ENCODE peak calls at places on chromosomes 5 and 9, in five cellular contexts. Q is IMR-90, N is mesendoderm, G is mesenchymal stem cell, V is H1. I is an unnamed sample.

GRCh38 chr5:138754699-138755057 is 1.5 kb downstream of the CTNNA1 start:
- DNase-seq in G (peak; percentile 57), V (no peak), N (no peak), Q (no peak), I (no peak)

GRCh38 chr9:131270171-131271015 is 5.9 kb downstream of the FAM78A start:
- DNase-seq in Q (no peak), V (no peak), N (no peak), G (no peak), I (no peak)

GRCh38 chr9:113479150-113479761 is 15.7 kb downstream of the RGS3 start:
- DNase-seq in N (no peak), Q (no peak), V (no peak), G (no peak), I (no peak)

GRCh38 chr5:9054322-9054721 is 491.6 kb downstream of the SEMA5A start:
- DNase-seq in G (no peak), Q (no peak), V (no peak), N (no peak), I (no peak)

GRCh38 chr9:107749787-107750444 is 260.3 kb upstream of the KLF4 start:
- DNase-seq in G (peak; percentile 87), Q (peak; percentile 96), N (peak; percentile 85), V (peak; percentile 53), I (no peak)

GRCh38 chr5:149133795-149134777 is 7.2 kb upstream of the ABLIM3 start:
- DNase-seq in N (no peak), G (peak; percentile 92), V (no peak), Q (peak; percentile 92), I (no peak)

GRCh38 chr9:119273984-119274665 is 95.1 kb downstream of the BRINP1 start:
- DNase-seq in N (no peak), G (no peak), Q (no peak), V (no peak), I (no peak)

GRCh38 chr5:56638768-56639238 is 176.5 kb upstream of the MAP3K1 start:
- DNase-seq in N (no peak), V (no peak), G (peak; percentile 9), Q (no peak), I (no peak)

GRCh38 chr5:761854-762685 is 22.5 kb downstream of the ZDHHC11B start:
- DNase-seq in N (no peak), G (no peak), Q (no peak), V (no peak), I (no peak)

GRCh38 chr9:71001780-71002386 is 119.5 kb downstream of the TRPM3 start:
- DNase-seq in G (no peak), Q (peak; percentile 25), V (no peak), N (peak; percentile 69), I (peak; percentile 18)

GRCh38 chr5:113526421-113526820 is 12.9 kb downstream of the YTHDC2 start:
- DNase-seq in G (no peak), V (no peak), Q (no peak), N (peak; percentile 28), I (peak; percentile 11)

GRCh38 chr5:151005975-151006576 is 14.3 kb upstream of the GPX3 start:
- DNase-seq in Q (peak; percentile 57), G (peak; percentile 86), N (no peak), V (no peak), I (no peak)

GRCh38 chr9:122875523-122875922 is 29.6 kb downstream of the RC3H2 start:
- DNase-seq in G (no peak), V (no peak), N (no peak), Q (no peak), I (no peak)
- H3K36me3 ChIP-seq in G (peaks cover 91% of the 10 kb centered on the region), V (peaks cover 82% of the 10 kb centered on the region), N (peaks cover 3% of the 10 kb centered on the region), Q (peaks cover 51% of the 10 kb centered on the region), I (peaks cover 99% of the 10 kb centered on the region)

DNA sequence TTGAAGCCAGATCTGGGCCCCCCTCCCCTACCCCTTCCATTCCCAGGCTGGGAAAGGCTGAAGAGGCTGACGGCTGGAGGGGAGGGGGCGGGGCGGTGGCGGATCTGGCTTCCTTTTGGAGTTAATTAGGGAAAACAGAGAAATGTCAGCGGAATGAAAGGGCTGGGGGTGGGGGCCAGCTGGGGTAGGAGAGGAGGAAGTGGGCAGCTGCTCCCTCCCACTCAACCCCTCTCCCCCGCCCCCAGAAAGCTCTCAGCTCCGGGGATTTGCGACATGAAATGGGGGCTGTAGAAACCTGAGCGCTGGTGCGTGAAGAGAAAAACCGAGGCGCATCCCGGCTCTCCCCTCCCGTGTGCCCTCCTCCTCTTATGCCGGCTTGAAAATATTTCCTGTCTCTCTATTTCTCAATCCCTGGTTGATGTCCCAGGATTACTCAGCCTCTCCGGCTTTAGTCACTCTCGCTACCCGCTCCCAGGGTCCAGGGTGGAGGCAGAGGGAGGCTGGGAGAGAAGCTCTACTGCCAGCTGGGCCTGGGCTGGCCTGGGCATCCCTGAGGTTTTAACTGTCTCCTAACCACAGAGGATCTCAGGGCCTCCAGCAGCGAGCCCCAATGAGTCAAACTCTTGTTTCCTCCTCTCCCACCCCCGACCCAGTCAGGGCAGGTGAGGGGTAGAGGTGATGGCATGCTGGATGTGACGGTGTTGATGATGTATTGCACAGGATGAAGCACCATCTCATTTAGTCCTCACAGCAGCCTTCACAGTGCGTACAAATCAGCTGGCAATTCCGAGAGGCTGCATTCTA is 20.1 kb downstream of the PCDHGC5 start:
- DNase-seq in Q (peak; percentile 97), G (peak; percentile 99), V (no peak), N (peak; percentile 87), I (peak; percentile 93)
- H3K79me1 ChIP-seq in Q (peaks cover 6% of the 10 kb centered on the region), G (peaks cover 27% of the 10 kb centered on the region), V (no peaks in the 10 kb centered on the region), N (no peaks in the 10 kb centered on the region), I (no peaks in the 10 kb centered on the region)

GRCh38 chr9:129458663-129459549 is 162.0 kb downstream of the C9orf50 start:
- DNase-seq in G (no peak), Q (no peak), N (peak; percentile 44), V (no peak), I (no peak)

GRCh38 chr9:129460323-129461261 is 160.3 kb downstream of the C9orf50 start:
- DNase-seq in V (peak; percentile 83), N (peak; percentile 100), Q (peak; percentile 98), G (peak; percentile 99), I (peak; percentile 99)

GRCh38 chr9:129458155-129458661 is 162.7 kb downstream of the C9orf50 start:
- DNase-seq in V (no peak), N (no peak), Q (no peak), G (peak; percentile 69), I (no peak)

GRCh38 chr9:129457325-129457779 is 163.5 kb downstream of the C9orf50 start:
- DNase-seq in V (no peak), Q (no peak), G (no peak), N (no peak), I (no peak)

GRCh38 chr9:129459550-129460322 is 161.2 kb downstream of the C9orf50 start:
- DNase-seq in N (no peak), Q (no peak), G (no peak), V (peak; percentile 71), I (no peak)
- H2BK15ac ChIP-seq in N (peak overlapping the region; percentile 28), Q (peak overlapping the region; percentile 78), G (peak overlapping the region; percentile 100), V (no peak overlapping the region), I (peak overlapping the region; percentile 100)

DNA sequence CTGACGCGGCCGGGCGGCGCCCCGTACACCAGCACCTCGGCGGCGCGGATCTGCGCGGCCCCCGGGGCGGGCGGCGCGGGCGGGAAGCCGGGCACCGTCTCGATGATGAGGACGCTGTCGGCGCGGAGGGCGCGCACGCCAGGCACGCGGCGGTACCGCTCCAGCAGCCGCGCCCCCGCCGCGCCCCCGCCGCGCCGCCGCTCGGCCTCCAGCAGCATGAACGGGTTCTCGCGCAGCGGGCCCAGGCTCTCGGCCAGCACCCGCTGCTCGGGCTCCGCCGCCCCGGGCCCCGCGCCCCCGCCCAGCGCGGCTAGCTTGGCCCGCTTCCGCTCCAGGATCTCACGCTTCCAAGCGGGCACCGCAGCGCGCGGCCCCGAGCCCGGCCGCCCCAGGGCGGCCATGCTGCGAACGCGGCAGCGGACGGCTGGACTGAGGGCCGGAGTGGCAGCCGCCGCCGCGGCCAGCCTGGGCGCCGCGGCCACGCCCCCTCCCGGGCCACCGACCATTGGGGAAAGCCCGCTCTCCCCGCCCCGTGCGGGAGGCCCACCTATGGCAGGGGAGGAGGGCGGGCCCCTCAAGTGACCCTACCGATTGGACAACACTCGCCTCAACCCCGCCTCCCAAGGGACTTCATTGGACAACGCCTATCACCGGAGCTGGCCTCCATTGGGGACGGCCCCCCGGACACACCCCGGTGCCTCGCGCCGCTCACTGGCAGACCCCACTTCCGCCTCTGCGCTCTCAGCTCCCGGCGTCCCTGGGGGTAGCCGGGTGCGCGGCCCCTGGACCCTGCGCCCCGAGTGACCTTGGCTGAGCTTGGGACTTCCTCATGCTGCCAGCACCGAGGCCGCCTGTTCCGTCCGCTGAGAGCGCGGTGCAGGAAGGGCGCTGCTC is at the start of gene TPRN:
- DNase-seq in N (peak; percentile 99), G (peak; percentile 99), V (peak; percentile 97), Q (peak; percentile 98), I (peak; percentile 98)
- H3K36me3 ChIP-seq in N (no peaks in the 10 kb centered on the region), G (peaks cover 3% of the 10 kb centered on the region), V (no peaks in the 10 kb centered on the region), Q (no peaks in the 10 kb centered on the region), I (peaks cover 3% of the 10 kb centered on the region)

I was measured in neuronal stem cell.